ENCODE peak calls at places on chromosomes 3 and 15, in five cellular contexts. A, R, Y, V and J are unnamed samples.

GRCh38 chr3:189076459-189076858 is 95.3 kb upstream of the TPRG1 start:
- DNase-seq in R (no peak), Y (no peak), V (no peak), A (no peak), J (no peak)

GRCh38 chr15:40358492-40359353 is 704 bp downstream of the DISP2 start:
- DNase-seq in A (no peak), Y (no peak), V (peak; percentile 75), R (no peak), J (no peak)

GRCh38 chr3:139577899-139578298 is 38.4 kb upstream of the RBP1 start:
- DNase-seq in V (no peak), Y (no peak), R (no peak), A (no peak), J (no peak)

GRCh38 chr3:188362405-188362831 is 208.5 kb downstream of the LPP start:
- DNase-seq in A (peak; percentile 59), R (no peak), V (no peak), Y (peak; percentile 93), J (no peak)

GRCh38 chr3:25386686-25387271 is 41.3 kb upstream of the RARB start:
- DNase-seq in R (no peak), Y (peak; percentile 3), V (no peak), A (no peak), J (no peak)

GRCh38 chr3:94524102-94524922 is 461.5 kb downstream of the NSUN3 start:
- DNase-seq in Y (no peak), V (no peak), A (no peak), R (no peak), J (peak; percentile 25)

GRCh38 chr3:30702038-30702437 is 95.6 kb downstream of the TGFBR2 start:
- DNase-seq in V (no peak), R (no peak), A (no peak), Y (no peak), J (no peak)

GRCh38 chr15:97521390-97521789 is 439.1 kb upstream of the ARRDC4 start:
- DNase-seq in A (no peak), Y (no peak), V (no peak), R (no peak), J (no peak)

GRCh38 chr3:123080864-123081562 is 14.2 kb downstream of the PDIA5 start:
- DNase-seq in A (peak; percentile 57), R (no peak), V (no peak), Y (no peak), J (no peak)

GRCh38 chr3:177973241-177973840 is 562.9 kb upstream of the KCNMB2 start:
- DNase-seq in V (no peak), A (no peak), Y (peak; percentile 62), R (no peak), J (no peak)

GRCh38 chr3:156605686-156606605 is 51.0 kb upstream of the SSR3 start:
- DNase-seq in A (peak; percentile 13), Y (peak; percentile 91), V (no peak), R (peak; percentile 63), J (peak; percentile 31)

GRCh38 chr3:128069271-128069670 is 17.0 kb downstream of the SEC61A1 start:
- DNase-seq in V (no peak), R (no peak), A (no peak), Y (no peak), J (no peak)

GRCh38 chr3:179168933-179169332 is 20.8 kb downstream of the PIK3CA start:
- DNase-seq in R (no peak), V (no peak), A (no peak), Y (no peak), J (no peak)

GRCh38 chr3:149516920-149517319 is 42.4 kb downstream of the TM4SF4 start:
- DNase-seq in V (no peak), A (no peak), Y (no peak), R (no peak), J (no peak)

GRCh38 chr3:52286777-52287110 is 884 bp upstream of the GLYCTK start:
- DNase-seq in A (peak; percentile 42), R (no peak), V (no peak), Y (peak; percentile 47), J (peak; percentile 11)

GRCh38 chr3:60073942-60074341 is 1024.1 kb upstream of the CFAP20DC start:
- DNase-seq in R (no peak), A (no peak), Y (no peak), V (no peak), J (no peak)

GRCh38 chr3:81728766-81729544 is 32.5 kb downstream of the GBE1 start:
- DNase-seq in R (no peak), V (no peak), A (no peak), Y (peak; percentile 73), J (no peak)

GRCh38 chr15:77224352-77224751 is 153.4 kb upstream of the TSPAN3 start:
- DNase-seq in A (no peak), R (no peak), V (peak; percentile 13), Y (no peak), J (no peak)
- H3K4me3 ChIP-seq in A (no peak overlapping the region), R (no peak overlapping the region), V (no peak overlapping the region), Y (no peak overlapping the region), J (no peak overlapping the region)

GRCh38 chr3:44887101-44887500 is 12.7 kb downstream of the TGM4 start:
- DNase-seq in A (no peak), R (no peak), Y (no peak), V (no peak), J (no peak)

GRCh38 chr3:44886561-44886960 is 12.2 kb downstream of the TGM4 start:
- DNase-seq in A (no peak), Y (peak; percentile 16), R (no peak), V (no peak), J (no peak)

GRCh38 chr3:44883213-44883955 is 9.0 kb downstream of the TGM4 start:
- DNase-seq in Y (peak; percentile 10), R (no peak), A (no peak), V (no peak), J (no peak)

GRCh38 chr3:44885618-44886017 is 11.2 kb downstream of the TGM4 start:
- DNase-seq in V (no peak), A (peak; percentile 69), Y (peak; percentile 95), R (no peak), J (no peak)

GRCh38 chr3:44883999-44884431 is 9.6 kb downstream of the TGM4 start:
- DNase-seq in Y (peak; percentile 92), R (no peak), A (no peak), V (no peak), J (no peak)
- H3K27ac ChIP-seq in Y (peak overlapping the region; percentile 74), R (no peak overlapping the region), A (no peak overlapping the region), V (no peak overlapping the region), J (no peak overlapping the region)

DNA sequence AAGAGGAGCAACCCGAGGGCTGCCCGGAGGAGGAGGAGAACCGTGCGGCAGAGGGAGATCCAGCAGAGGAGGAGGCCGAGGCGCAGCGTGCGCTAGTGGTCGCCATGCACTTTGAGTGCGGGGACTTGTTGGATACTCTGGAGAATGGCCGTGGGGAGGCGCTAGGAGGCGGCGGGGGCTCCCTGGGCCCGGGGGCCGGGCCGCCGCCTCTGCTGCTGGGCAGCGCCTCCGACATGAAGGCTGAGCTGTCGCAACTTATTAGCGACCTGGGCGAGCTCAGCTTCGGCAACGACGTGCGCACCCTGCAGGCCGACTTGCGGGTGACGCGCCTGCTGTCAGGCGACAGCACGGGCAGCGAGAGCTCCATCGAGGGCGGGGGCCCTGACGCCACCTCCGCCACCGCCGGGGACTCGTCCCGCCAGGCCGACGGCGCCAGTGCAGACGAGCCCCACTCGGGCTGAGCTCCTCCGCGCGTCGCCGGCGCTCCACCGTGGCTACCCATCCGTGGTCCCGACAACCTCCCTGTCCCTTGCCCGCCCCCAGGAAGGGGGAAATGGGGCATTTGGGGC is 2.0 kb downstream of the FAM43A start:
- DNase-seq in Y (peak; percentile 85), R (peak; percentile 84), V (peak; percentile 87), A (peak; percentile 35), J (peak; percentile 68)
- H3K4me1 ChIP-seq in Y (peaks cover 27% of the 10 kb centered on the region), R (peaks cover 13% of the 10 kb centered on the region), V (peaks cover 73% of the 10 kb centered on the region), A (peaks cover 31% of the 10 kb centered on the region), J (peaks cover 33% of the 10 kb centered on the region)

DNA sequence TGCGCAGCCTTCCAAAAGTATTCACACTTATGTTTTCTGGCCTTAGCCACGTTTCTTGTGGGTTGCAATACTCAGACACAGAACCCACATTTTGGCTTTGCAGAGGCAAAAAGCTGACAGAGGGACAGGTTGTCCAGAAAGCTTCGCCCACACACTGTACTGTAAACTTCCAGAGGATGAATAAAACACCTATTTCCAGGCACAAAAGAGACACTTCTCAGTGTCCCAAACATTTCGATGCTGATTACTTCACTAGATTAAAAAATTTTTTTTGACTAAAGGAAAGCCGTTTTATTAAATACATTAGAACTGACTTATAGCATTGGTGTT is 28.0 kb upstream of the KCTD6 start:
- DNase-seq in A (no peak), Y (no peak), R (no peak), V (no peak), J (no peak)
- H3K4me3 ChIP-seq in A (no peak overlapping the region), Y (peak overlapping the region; percentile 48), R (no peak overlapping the region), V (no peak overlapping the region), J (no peak overlapping the region)

GRCh38 chr3:100104442-100104798 is 9.9 kb downstream of the FILIP1L start:
- DNase-seq in A (no peak), R (no peak), V (peak; percentile 29), Y (no peak), J (no peak)

GRCh38 chr3:100103558-100104441 is 10.5 kb downstream of the FILIP1L start:
- DNase-seq in R (no peak), Y (peak; percentile 26), A (no peak), V (peak; percentile 17), J (peak; percentile 49)

GRCh38 chr3:100106094-100106493 is 8.2 kb downstream of the FILIP1L start:
- DNase-seq in V (peak; percentile 5), Y (peak; percentile 1), A (no peak), R (no peak), J (no peak)

GRCh38 chr3:100105536-100105935 is 8.8 kb downstream of the FILIP1L start:
- DNase-seq in Y (peak; percentile 8), A (no peak), R (no peak), V (peak; percentile 76), J (no peak)

DNA sequence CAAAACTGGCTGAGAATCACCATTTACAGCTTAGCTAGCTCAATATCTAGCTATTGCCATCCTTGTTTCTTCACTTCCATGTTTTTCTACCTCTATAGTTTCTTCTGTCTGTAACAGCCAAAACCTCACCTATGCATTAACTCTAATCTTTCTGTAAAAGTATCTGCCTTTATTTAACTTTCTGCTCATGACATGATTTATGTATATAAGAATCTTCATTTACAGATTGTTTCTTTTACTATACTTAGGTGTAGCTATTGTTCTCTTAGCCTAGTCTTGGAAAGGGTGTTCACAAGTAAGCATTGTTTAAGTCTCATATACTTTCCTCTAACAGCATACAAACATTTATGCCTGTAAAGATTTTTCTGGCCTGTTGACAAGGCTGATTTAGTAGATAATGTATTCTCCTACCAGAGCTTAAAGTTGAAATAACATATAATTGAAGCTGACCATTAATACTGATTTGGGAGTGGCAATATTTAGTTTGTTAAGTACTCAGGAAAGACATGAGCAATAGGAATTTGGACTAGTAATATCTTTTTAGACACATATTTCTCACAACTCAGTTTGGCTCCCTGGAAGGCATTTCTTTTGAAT is 9.4 kb downstream of the FILIP1L start:
- DNase-seq in V (peak; percentile 11), Y (peak; percentile 12), R (no peak), A (no peak), J (no peak)
- H3K27ac ChIP-seq in V (peak overlapping the region; percentile 58), Y (peak overlapping the region; percentile 7), R (no peak overlapping the region), A (no peak overlapping the region), J (no peak overlapping the region)